ENCODE peak calls at places on chromosomes 6 and 20, in four cellular contexts. U, Z, M and L are unnamed samples.

GRCh38 chr6:52887912-52888535 is 21.5 kb downstream of the GSTA3 start:
- DNase-seq in U (no peak), Z (no peak), M (no peak), L (no peak)

GRCh38 chr6:142187209-142187608 is 40.1 kb downstream of the VTA1 start:
- DNase-seq in U (no peak), Z (no peak), M (peak), L (no peak)

GRCh38 chr6:105798057-105798456 is 288.1 kb upstream of the PRDM1 start:
- DNase-seq in U (no peak), Z (no peak), M (no peak), L (no peak)

GRCh38 chr6:158894192-158894591 is 75.0 kb upstream of the EZR start:
- DNase-seq in U (no peak), Z (no peak), M (no peak), L (no peak)

GRCh38 chr6:310671-311070 is 18.4 kb downstream of the DUSP22 start:
- DNase-seq in U (no peak), Z (no peak), M (no peak), L (no peak)

GRCh38 chr6:37725967-37726366 is 28.3 kb upstream of the MDGA1 start:
- DNase-seq in U (no peak), Z (no peak), M (no peak), L (no peak)

GRCh38 chr20:1813101-1813529 is 82.1 kb upstream of the SIRPA start:
- DNase-seq in U (peak), Z (no peak), M (no peak), L (no peak)

GRCh38 chr6:45420909-45421699 is 43.4 kb upstream of the SUPT3H start:
- DNase-seq in U (no peak), Z (no peak), M (no peak), L (no peak)

GRCh38 chr6:109118337-109118736 is 23.0 kb downstream of the CEP57L1 start:
- DNase-seq in U (no peak), Z (no peak), M (no peak), L (no peak)

GRCh38 chr20:58625585-58625984 is 25.5 kb upstream of the STX16 start:
- DNase-seq in U (no peak), Z (no peak), M (no peak), L (no peak)

GRCh38 chr6:31829633-31830492 is 2.3 kb downstream of the HSPA1B start:
- DNase-seq in U (no peak), Z (no peak), M (peak), L (no peak)

GRCh38 chr6:12849420-12850200 is 133.0 kb downstream of the PHACTR1 start:
- DNase-seq in U (no peak), Z (no peak), M (no peak), L (no peak)

GRCh38 chr6:78365473-78365872 is 501.9 kb upstream of the IRAK1BP1 start:
- DNase-seq in U (no peak), Z (no peak), M (no peak), L (no peak)

GRCh38 chr6:17431581-17431980 is 38.2 kb downstream of the CAP2 start:
- DNase-seq in U (peak), Z (no peak), M (no peak), L (no peak)

DNA sequence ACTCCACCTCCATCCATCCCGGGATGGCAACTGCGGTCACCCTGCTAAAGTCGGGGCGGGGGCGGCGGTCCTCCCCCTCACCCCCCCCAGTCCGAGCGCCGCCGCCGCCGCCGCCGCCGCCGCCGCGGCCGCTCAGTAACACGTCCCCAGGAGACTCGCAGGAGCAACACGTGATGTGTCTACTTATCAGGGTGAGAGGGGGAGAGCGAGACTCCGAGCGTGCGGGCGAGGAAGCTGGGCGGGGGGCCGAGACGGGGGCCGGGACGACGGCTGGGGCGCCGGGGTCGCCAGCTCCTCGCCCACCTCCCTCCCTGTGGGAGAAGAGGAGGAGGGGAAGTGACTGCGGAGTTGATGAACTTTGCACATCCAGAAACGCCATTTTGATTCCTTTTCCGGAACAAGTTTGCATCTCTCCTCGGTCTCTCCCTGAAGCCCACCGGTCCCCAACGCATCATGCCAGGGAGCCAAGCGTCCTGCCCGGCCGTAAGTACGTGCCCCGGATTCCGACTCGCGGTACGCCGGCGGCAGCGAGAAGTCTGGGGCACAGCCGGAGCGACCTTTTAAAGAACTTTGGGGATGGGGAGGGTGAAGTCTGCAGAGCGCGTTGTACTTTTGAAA is at the start of gene RREB1:
- DNase-seq in U (peak), Z (no peak), M (peak), L (peak)
- TF ChIP-seq CBFB in U (no peak), Z (no peak), M (no peak), L (no peak)

DNA sequence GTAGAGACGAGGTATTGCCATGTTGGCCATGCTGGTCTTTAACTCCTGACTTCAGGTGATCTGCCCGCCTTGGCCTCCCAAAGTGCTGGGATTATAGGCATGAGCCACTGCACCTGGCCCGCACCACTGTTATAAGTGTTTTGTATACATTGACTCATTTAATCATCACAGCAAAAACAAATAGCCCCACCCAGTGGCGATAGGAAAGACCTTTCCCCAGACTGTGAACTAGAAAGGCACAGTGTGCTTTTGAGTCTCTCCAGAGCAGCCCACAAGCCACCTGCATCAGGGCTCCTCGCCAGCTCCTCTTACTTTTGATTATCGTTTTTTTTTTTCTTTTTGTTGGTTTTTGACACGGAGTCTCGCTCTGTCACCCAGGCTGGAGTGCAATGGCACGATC is 27.9 kb upstream of the ZFP64 start:
- DNase-seq in U (peak), Z (no peak), M (no peak), L (peak)
- TF ChIP-seq CBFB in U (no peak), Z (no peak), M (no peak), L (no peak)

GRCh38 chr6:97705568-97705967 is 422.6 kb upstream of the MMS22L start:
- DNase-seq in U (peak), Z (no peak), M (peak), L (peak)
- TF ChIP-seq CBFB in U (no peak), Z (no peak), M (no peak), L (no peak)

GRCh38 chr20:48828734-48829460 is 1.1 kb upstream of the PREX1 start:
- DNase-seq in U (no peak), Z (no peak), M (peak), L (no peak)

GRCh38 chr20:48832423-48832735 is 4.6 kb upstream of the PREX1 start:
- DNase-seq in U (no peak), Z (no peak), M (no peak), L (no peak)

GRCh38 chr20:48829940-48830339 is 2.1 kb upstream of the PREX1 start:
- DNase-seq in U (no peak), Z (no peak), M (no peak), L (no peak)

GRCh38 chr20:48830826-48831318 is 3.1 kb upstream of the PREX1 start:
- DNase-seq in U (no peak), Z (no peak), M (no peak), L (no peak)

DNA sequence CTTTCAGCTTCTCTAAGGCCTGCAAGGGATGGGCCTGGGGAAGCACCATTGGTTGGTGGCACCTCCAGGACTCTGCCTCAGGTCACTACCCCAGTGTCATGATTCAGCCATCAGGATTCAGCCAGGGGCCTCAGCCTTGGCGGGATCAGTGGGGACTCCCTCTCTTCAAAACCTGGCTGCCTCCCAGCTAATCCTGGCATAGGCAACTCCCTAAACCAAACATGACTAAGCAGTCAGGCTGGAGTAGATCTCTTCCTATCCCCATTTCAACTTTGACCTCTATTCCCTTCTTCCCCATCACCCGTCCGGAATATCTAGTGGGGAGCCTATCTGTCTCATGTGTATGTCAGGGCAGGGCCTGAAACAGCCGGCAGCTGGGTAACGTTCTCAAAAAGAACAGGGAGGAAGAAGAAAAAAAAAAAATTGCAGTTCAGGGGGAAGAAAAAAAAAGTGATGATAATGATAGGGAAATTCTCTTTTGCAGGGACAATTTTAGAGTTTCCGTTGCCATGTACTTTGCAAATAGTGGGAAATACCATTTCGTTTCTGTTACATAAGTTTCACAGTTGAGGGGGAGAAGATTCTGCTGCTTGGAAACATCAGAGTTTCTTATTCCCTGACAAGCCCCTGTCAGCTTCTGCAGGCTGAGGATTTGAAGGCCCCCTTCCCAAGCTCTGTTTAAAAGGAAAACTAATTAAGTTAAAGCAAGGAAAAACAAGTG is 4.1 kb upstream of the PREX1 start:
- DNase-seq in U (no peak), Z (no peak), M (peak), L (no peak)
- TF ChIP-seq CBFB in U (no peak), Z (no peak), M (no peak), L (no peak)